ENCODE peak calls at places on chromosomes 11 and 22, in six cellular contexts. E is IMR-90, F is H1, W is mesendoderm, H is mesenchymal stem cell, J is trophoblast cell. P is an unnamed sample.

GRCh38 chr11:970319-970871 is 44.7 kb downstream of the AP2A2 start:
- DNase-seq in E (no peak), F (no peak), W (no peak), H (no peak), J (no peak), P (no peak)

GRCh38 chr11:1358286-1358685 is 31.4 kb upstream of the BRSK2 start:
- DNase-seq in E (peak), F (no peak), W (no peak), H (no peak), J (no peak), P (no peak)

GRCh38 chr11:111833524-111833923 is 37.9 kb downstream of the ALG9 start:
- DNase-seq in E (no peak), F (no peak), W (no peak), H (no peak), J (peak), P (no peak)

GRCh38 chr11:14906614-14907392 is 14.8 kb upstream of the CYP2R1 start:
- DNase-seq in E (no peak), F (no peak), W (no peak), H (no peak), J (no peak), P (no peak)

GRCh38 chr11:114115406-114116054 is 56.0 kb downstream of the ZBTB16 start:
- DNase-seq in E (no peak), F (no peak), W (peak), H (peak), J (no peak), P (no peak)

GRCh38 chr11:6488342-6488741 is 7.0 kb downstream of the TIMM10B start:
- DNase-seq in E (no peak), F (no peak), W (no peak), H (no peak), J (no peak), P (no peak)

GRCh38 chr22:27391092-27391770 is 410.3 kb downstream of the MN1 start:
- DNase-seq in E (no peak), F (no peak), W (peak), H (no peak), J (no peak), P (no peak)

GRCh38 chr11:134252539-134253188 is 488 bp downstream of the THYN1 start:
- DNase-seq in E (peak), F (no peak), W (no peak), H (no peak), J (peak), P (peak)

GRCh38 chr22:35971418-35972119 is 57.1 kb downstream of the RBFOX2 start:
- DNase-seq in E (peak), F (no peak), W (peak), H (peak), J (no peak), P (no peak)

DNA sequence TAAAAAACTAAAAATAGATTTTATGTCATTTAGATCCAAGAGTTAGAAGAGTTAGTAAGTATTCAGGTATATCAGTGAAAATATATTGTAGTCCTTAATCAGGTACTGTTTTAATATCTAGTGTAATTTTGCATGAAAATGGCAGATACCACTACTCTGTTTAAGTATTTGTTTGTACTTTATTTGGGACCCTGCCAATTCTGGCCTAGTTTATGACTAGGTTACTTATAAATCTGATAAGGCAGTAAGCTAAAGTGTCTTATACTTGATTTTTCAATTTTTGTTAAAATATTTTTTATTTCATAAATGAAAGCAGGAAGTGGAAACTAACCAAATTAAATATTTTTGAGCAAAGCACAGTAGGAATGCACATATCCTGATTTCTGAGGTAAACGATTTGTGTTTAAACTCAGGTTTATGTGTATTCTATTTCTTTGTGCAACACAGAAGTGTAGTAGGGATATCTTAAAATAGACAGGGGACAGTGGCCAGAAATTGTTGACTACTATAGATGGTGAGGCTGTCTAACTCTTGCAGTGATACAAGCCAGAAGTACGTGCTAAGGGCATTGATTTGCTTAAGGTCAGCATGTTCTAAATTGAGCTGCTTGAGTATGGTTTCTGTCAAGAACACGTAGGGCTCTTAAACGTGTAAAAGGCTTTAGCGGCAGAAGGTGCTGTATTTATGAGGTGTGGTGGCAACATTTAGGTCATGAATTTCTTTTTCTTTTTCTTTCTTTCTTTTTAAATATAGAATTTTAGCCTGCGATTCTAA is 34.0 kb downstream of the HIPK3 start:
- DNase-seq in E (peak), F (no peak), W (no peak), H (peak), J (no peak), P (no peak)
- H3K23ac ChIP-seq in E (peak), F (no peak), W (no peak), H (no peak), J (no peak), P (no peak)

GRCh38 chr11:47987310-47987709 is 7.0 kb downstream of the PTPRJ start:
- DNase-seq in E (no peak), F (no peak), W (no peak), H (no peak), J (no peak), P (no peak)
- H3K4me3 ChIP-seq in E (no peak), F (no peak), W (no peak), H (no peak), J (no peak), P (no peak)

GRCh38 chr11:57713849-57714248 is 1.5 kb downstream of the TMX2 start:
- DNase-seq in E (no peak), F (no peak), W (peak), H (no peak), J (no peak), P (no peak)
- H3K9ac ChIP-seq in E (no peak), F (no peak), W (no peak), H (peak), J (no peak), P (no peak)

DNA sequence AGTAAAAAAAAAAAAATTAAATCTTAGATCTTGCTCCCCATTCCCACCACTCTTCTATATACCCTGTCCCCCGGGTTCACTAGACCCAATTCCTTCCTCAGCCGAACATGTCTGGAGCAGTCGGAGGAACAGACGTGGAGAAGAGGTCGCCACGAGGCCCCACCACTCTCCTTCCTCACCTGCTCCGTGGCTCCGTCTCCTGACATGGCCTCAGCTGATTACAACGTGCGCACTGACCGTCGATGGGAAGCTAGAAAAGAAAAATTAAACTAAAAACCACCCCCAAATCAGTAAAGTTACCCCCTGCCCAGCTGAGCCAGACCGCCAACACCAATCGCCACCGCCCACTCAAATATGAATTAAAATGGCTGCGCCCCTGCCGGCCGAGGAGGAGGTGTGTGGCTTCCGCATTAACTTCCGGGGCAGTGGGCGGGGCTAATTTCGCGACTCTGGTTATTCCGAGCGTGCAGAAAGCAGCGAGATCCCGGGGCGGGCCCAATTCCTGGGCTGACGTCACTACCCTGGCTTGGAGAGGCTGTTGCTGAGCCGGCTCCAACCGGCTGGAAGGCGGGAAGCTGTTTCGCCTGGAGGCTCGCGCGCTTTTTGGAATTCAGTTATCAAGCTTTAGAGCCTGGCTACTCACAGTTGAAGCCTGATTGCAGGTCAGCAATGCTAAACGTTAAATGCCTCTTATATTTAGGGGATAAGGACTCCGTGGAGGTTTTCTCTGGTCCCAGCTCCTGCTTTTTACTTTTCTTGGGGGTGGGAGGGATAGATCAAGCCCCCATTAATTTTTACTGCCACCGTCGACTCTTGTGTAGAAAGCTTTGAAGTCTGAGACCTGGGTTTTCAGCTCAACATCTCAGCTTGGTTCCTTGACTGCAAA is at the start of gene CSTF3:
- DNase-seq in E (peak), F (peak), W (peak), H (peak), J (peak), P (peak)
- H3K23ac ChIP-seq in E (peak), F (no peak), W (no peak), H (no peak), J (no peak), P (no peak)

DNA sequence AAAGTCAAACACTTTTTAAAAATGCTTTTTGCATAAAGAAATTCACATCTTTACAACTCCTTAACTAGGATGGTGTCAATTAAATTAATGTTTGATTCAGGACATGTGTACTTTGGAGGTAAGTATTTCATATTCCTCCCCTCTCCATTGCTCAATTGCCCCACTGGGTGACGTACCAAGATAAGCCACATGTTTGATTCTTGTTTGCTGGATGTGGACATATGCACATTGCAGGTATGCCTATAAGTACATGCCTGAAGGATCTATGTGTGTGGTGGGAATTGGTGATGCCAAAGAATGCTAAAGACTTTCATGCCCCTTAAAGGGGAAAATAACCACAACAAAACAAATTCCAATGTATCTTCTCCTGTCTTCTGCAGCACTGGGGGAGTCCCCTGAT is 5.8 kb downstream of the CD44 start:
- DNase-seq in E (peak), F (no peak), W (no peak), H (peak), J (no peak), P (no peak)
- H3K4me3 ChIP-seq in E (no peak), F (no peak), W (no peak), H (peak), J (no peak), P (no peak)

DNA sequence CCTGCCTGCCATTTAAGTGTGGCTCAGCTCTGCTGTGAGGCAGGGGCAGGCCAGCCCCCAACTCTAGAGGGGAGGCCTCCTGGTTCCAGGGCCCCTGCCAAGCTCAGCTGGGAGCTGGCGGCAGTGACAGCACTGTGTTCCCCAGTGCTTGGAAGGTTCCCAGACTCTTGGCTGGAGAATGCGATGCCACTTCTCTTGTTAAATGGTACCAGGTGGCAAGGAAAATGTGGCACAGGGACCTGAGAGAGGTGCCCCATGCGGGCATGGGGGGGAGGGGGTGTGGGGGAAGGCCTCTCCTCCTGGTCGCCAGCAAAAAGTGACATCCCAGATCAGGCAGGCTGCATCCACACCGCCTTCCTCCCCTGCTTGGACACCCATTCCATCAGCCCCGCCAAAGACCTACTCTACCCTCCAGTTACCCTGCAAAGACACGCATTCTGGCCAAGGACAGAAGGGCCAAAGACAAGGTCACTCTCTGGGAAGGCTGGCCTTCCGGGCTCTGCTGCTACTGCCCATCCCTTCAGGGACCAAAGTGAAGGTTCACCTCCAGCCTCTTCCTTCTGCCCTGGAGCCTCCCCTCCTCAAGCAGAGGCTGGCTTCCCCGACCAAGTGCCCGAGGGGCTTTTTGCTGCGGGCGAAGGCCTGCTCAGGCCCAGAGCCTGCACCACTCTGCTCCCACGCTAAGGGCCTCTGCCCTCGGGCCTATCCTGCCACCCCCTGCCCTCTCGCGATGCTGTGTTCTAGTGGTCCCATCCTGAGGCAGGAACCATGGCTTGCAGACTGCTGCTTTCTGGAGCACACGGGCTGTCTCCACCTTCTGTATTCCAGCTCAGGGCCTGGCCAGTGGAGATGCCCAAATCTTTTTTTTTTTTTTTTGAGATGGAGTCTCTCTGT is 8.7 kb upstream of the TNFRSF13C start:
- DNase-seq in E (no peak), F (no peak), W (no peak), H (no peak), J (no peak), P (no peak)
- H3K9ac ChIP-seq in E (no peak), F (no peak), W (no peak), H (no peak), J (no peak), P (no peak)

GRCh38 chr11:44805152-44805461 is 78.3 kb downstream of the TSPAN18 start:
- DNase-seq in E (no peak), F (no peak), W (no peak), H (no peak), J (no peak), P (no peak)

GRCh38 chr11:44804449-44805151 is 77.8 kb downstream of the TSPAN18 start:
- DNase-seq in E (peak), F (no peak), W (no peak), H (no peak), J (no peak), P (no peak)

GRCh38 chr11:44808053-44808753 is 81.4 kb downstream of the TSPAN18 start:
- DNase-seq in E (no peak), F (no peak), W (no peak), H (no peak), J (no peak), P (no peak)

GRCh38 chr11:44806631-44807030 is 79.9 kb downstream of the TSPAN18 start:
- DNase-seq in E (no peak), F (no peak), W (no peak), H (no peak), J (no peak), P (no peak)

DNA sequence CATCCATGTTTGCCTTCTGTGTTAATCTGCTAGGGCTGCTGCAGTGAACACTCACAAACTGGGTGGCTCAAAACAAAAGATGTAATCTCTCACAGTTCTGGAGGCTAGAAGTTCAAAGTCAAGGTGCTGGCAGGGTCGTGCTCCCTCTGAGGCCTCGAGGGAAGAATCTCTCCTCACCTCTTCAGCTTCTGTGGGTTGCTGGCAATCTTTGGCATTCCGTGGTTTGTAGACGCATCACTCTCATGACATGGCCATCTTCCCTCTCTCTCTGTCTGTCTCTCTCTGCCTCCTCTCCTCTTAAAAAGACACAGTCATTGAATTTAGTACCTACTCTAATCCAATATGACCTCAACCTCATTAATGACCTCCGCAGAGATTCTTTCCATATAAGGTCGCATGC is 78.8 kb downstream of the TSPAN18 start:
- DNase-seq in E (peak), F (no peak), W (peak), H (peak), J (peak), P (no peak)
- H3K23ac ChIP-seq in E (no peak), F (no peak), W (no peak), H (no peak), J (no peak), P (no peak)

P was measured in neuronal stem cell.